ENCODE peak calls at places on chromosomes 6 and 20, in ten cellular contexts. P, Y, K, A, J, U, B, V, W and H are unnamed samples.

GRCh38 chr6:128686084-128686483 is 165.7 kb upstream of the PTPRK start:
- DNase-seq in A (no peak), K (no peak), V (no peak), W (no peak), J (no peak), P (no peak), U (no peak), Y (no peak), B (no peak), H (no peak)

GRCh38 chr6:169051371-169051770 is 202.3 kb downstream of the THBS2 start:
- DNase-seq in W (no peak), U (no peak), K (no peak), J (no peak), B (no peak), P (peak), V (no peak), A (no peak), Y (no peak), H (no peak)

GRCh38 chr6:44664716-44665115 is 277.2 kb downstream of the CDC5L start:
- DNase-seq in J (no peak), K (no peak), B (no peak), P (no peak), A (peak), Y (no peak), W (no peak), U (no peak), V (peak), H (no peak)

GRCh38 chr20:10366898-10367419 is 67.1 kb downstream of the MKKS start:
- DNase-seq in Y (no peak), P (no peak), W (no peak), U (no peak), A (no peak), V (no peak), K (no peak), B (no peak), J (no peak), H (no peak)

GRCh38 chr6:140987364-140988135 is 1145.2 kb upstream of the GJE1 start:
- DNase-seq in B (no peak), A (no peak), Y (no peak), P (no peak), V (no peak), W (no peak), U (no peak), J (no peak), K (no peak), H (no peak)

GRCh38 chr6:113995632-113996031 is 24.7 kb upstream of the HDAC2 start:
- DNase-seq in A (no peak), J (no peak), P (no peak), U (no peak), Y (peak), K (no peak), V (peak), B (peak), W (no peak), H (peak)

GRCh38 chr6:148379966-148380653 is 37.5 kb downstream of the SASH1 start:
- DNase-seq in U (no peak), W (no peak), V (no peak), J (no peak), P (no peak), K (no peak), B (no peak), Y (no peak), A (no peak), H (no peak)

GRCh38 chr20:62824476-62825287 is 7.8 kb downstream of the COL9A3 start:
- DNase-seq in U (peak), J (no peak), W (no peak), Y (peak), A (peak), P (no peak), V (peak), K (no peak), B (no peak), H (no peak)

GRCh38 chr6:115551510-115551909 is 509.2 kb downstream of the FRK start:
- DNase-seq in P (no peak), V (no peak), K (no peak), B (no peak), U (no peak), A (no peak), J (no peak), W (no peak), Y (no peak), H (no peak)

GRCh38 chr6:169328112-169328801 is 74.6 kb upstream of the THBS2 start:
- DNase-seq in A (no peak), P (no peak), W (no peak), V (no peak), U (no peak), K (no peak), J (no peak), Y (peak), B (peak), H (no peak)

GRCh38 chr20:50628326-50628725 is 63.0 kb downstream of the RIPOR3 start:
- DNase-seq in J (no peak), W (no peak), K (no peak), A (no peak), P (no peak), Y (no peak), V (no peak), B (no peak), U (no peak), H (no peak)

GRCh38 chr20:52410746-52411317 is 219.3 kb upstream of the ZFP64 start:
- DNase-seq in B (peak), Y (peak), A (no peak), J (no peak), P (no peak), V (no peak), W (no peak), U (no peak), K (no peak), H (no peak)

GRCh38 chr6:37324131-37325033 is 29.4 kb upstream of the RNF8 start:
- DNase-seq in P (no peak), J (peak), V (no peak), U (no peak), W (no peak), A (no peak), Y (peak), K (no peak), B (peak), H (no peak)

GRCh38 chr6:136962661-136963060 is 40.6 kb downstream of the SLC35D3 start:
- DNase-seq in W (no peak), U (no peak), B (no peak), A (no peak), V (peak), K (no peak), P (no peak), J (peak), Y (peak), H (no peak)

GRCh38 chr6:82257088-82257774 is 9.7 kb upstream of the IBTK start:
- DNase-seq in W (no peak), U (no peak), B (no peak), K (no peak), V (no peak), J (no peak), P (no peak), Y (no peak), A (no peak), H (no peak)

GRCh38 chr20:59835448-59836395 is 97.7 kb downstream of the SYCP2 start:
- DNase-seq in U (no peak), J (peak), V (peak), B (peak), W (no peak), K (no peak), A (peak), Y (peak), P (peak), H (no peak)

GRCh38 chr6:166221636-166222035 is 54.0 kb upstream of the TBXT start:
- DNase-seq in A (no peak), B (no peak), U (no peak), J (no peak), V (no peak), K (no peak), P (no peak), Y (no peak), W (no peak), H (no peak)

GRCh38 chr6:105087571-105088211 is 92.1 kb downstream of the POPDC3 start:
- DNase-seq in B (peak), Y (peak), A (no peak), P (no peak), K (no peak), J (peak), V (no peak), W (no peak), U (no peak), H (peak)

GRCh38 chr6:5667737-5668136 is 339.0 kb downstream of the NRN1 start:
- DNase-seq in A (no peak), P (no peak), V (no peak), W (no peak), K (no peak), B (no peak), U (no peak), Y (no peak), J (no peak), H (no peak)

GRCh38 chr6:11869656-11870340 is 91.2 kb upstream of the ADTRP start:
- DNase-seq in U (no peak), K (no peak), P (no peak), Y (peak), A (no peak), W (no peak), V (no peak), J (no peak), B (peak), H (peak)

GRCh38 chr6:99294786-99295185 is 54.7 kb downstream of the FAXC start:
- DNase-seq in Y (no peak), W (no peak), K (no peak), V (no peak), A (no peak), J (peak), B (no peak), P (peak), U (no peak), H (no peak)

GRCh38 chr6:25193147-25193864 is 85.9 kb upstream of the CARMIL1 start:
- DNase-seq in P (no peak), A (no peak), K (no peak), J (no peak), V (no peak), Y (peak), W (no peak), B (peak), U (no peak), H (peak)

GRCh38 chr20:37455659-37456058 is 65.4 kb upstream of the NNAT start:
- DNase-seq in K (no peak), W (no peak), A (no peak), Y (no peak), P (no peak), U (no peak), B (no peak), J (no peak), V (no peak), H (no peak)

GRCh38 chr6:107658920-107659879 is 164.9 kb downstream of the SCML4 start:
- DNase-seq in W (no peak), P (no peak), B (no peak), J (no peak), Y (no peak), A (no peak), U (no peak), K (no peak), V (no peak), H (no peak)

GRCh38 chr6:125793280-125793679 is 2.5 kb downstream of the NCOA7 start:
- DNase-seq in J (peak), Y (no peak), A (no peak), P (no peak), K (no peak), W (no peak), B (no peak), U (no peak), V (no peak), H (no peak)

GRCh38 chr6:16434885-16435284 is 196.5 kb downstream of the GMPR start:
- DNase-seq in Y (no peak), K (no peak), P (no peak), V (no peak), U (no peak), W (no peak), A (no peak), J (no peak), B (no peak), H (no peak)

GRCh38 chr20:46826343-46826984 is 68.2 kb upstream of the EYA2 start:
- DNase-seq in V (no peak), J (no peak), B (peak), A (no peak), W (no peak), P (no peak), U (no peak), Y (no peak), K (no peak), H (no peak)

GRCh38 chr20:50108571-50109235 is 4.2 kb downstream of the UBE2V1 start:
- DNase-seq in W (no peak), U (no peak), K (no peak), B (no peak), P (no peak), J (no peak), Y (no peak), A (no peak), V (no peak), H (no peak)

GRCh38 chr20:24739751-24740150 is 209.3 kb upstream of the CST7 start:
- DNase-seq in P (no peak), A (no peak), W (no peak), J (no peak), K (no peak), U (no peak), Y (no peak), B (no peak), V (no peak), H (no peak)

GRCh38 chr6:70166088-70166958 is 136.6 kb downstream of the COL9A1 start:
- DNase-seq in K (no peak), P (no peak), U (peak), W (peak), A (peak), B (peak), J (peak), Y (peak), V (peak), H (peak)

GRCh38 chr20:37522258-37523011 is 1.4 kb downstream of the NNAT start:
- DNase-seq in V (peak), U (peak), J (peak), P (no peak), W (no peak), A (no peak), B (no peak), Y (no peak), K (no peak), H (no peak)

GRCh38 chr6:123529843-123530242 is 106.9 kb downstream of the TRDN start:
- DNase-seq in Y (peak), P (no peak), W (no peak), B (no peak), V (no peak), J (no peak), U (no peak), K (no peak), A (no peak), H (no peak)

GRCh38 chr20:32445539-32446273 is 87.6 kb downstream of the ASXL1 start:
- DNase-seq in J (no peak), U (peak), P (no peak), K (no peak), Y (no peak), A (no peak), W (no peak), V (peak), B (no peak), H (no peak)

GRCh38 chr20:50645253-50646068 is 45.9 kb downstream of the RIPOR3 start:
- DNase-seq in V (peak), P (peak), A (peak), K (no peak), Y (peak), U (no peak), W (peak), B (peak), J (peak), H (peak)

GRCh38 chr6:44820366-44821158 is 433.1 kb downstream of the CDC5L start:
- DNase-seq in K (no peak), J (no peak), A (no peak), U (no peak), B (no peak), P (no peak), W (no peak), V (no peak), Y (no peak), H (no peak)